ENCODE peak calls at places on chromosomes 5 and 9, in ten cellular contexts. B, X, M, Z, U, K, E, P, V and S are unnamed samples. For H3K4me1, the result is how much of the 10 kb centered on the place peaks cover.

GRCh38 chr9:133351908-133352634 is 4.1 kb downstream of the RPL7A start:
- DNase-seq in E (peak), V (no peak), U (no peak), X (peak), M (no peak), B (no peak), P (no peak), Z (no peak), K (peak), S (peak)

GRCh38 chr9:78253285-78253684 is 17.4 kb downstream of the CEP78 start:
- DNase-seq in X (no peak), E (no peak), Z (no peak), P (no peak), U (no peak), V (no peak), M (no peak), B (no peak), K (no peak), S (no peak)

GRCh38 chr5:12662545-12663314 is 758.5 kb upstream of the CTNND2 start:
- DNase-seq in V (no peak), Z (no peak), U (no peak), K (no peak), X (no peak), B (no peak), P (no peak), E (peak), M (no peak), S (peak)

GRCh38 chr9:98034593-98035546 is 21.7 kb upstream of the NANS start:
- DNase-seq in Z (peak), X (peak), K (peak), E (peak), U (peak), V (peak), P (peak), M (peak), B (peak), S (peak)

GRCh38 chr5:53373420-53374188 is 106.8 kb upstream of the FST start:
- DNase-seq in E (no peak), M (no peak), U (no peak), P (no peak), K (no peak), Z (no peak), B (no peak), V (no peak), X (no peak), S (no peak)

GRCh38 chr9:81266086-81266485 is 423.3 kb downstream of the TLE1 start:
- DNase-seq in Z (no peak), M (no peak), V (no peak), X (no peak), B (no peak), E (no peak), P (no peak), U (no peak), K (no peak), S (no peak)

GRCh38 chr9:82912639-82913038 is 150.3 kb downstream of the RASEF start:
- DNase-seq in X (peak), U (no peak), B (no peak), V (no peak), K (no peak), Z (no peak), M (no peak), P (no peak), E (peak), S (no peak)

GRCh38 chr9:119156354-119156753 is 212.9 kb downstream of the BRINP1 start:
- DNase-seq in B (no peak), M (no peak), Z (no peak), V (no peak), P (no peak), U (no peak), E (no peak), K (no peak), X (no peak), S (no peak)

GRCh38 chr5:127833999-127834953 is 131.1 kb downstream of the CCDC192 start:
- DNase-seq in U (no peak), P (no peak), K (no peak), X (peak), B (no peak), E (no peak), Z (no peak), M (no peak), V (no peak), S (no peak)

GRCh38 chr5:80246995-80247729 is 8.7 kb downstream of the SERINC5 start:
- DNase-seq in V (peak), B (peak), X (peak), P (no peak), K (no peak), Z (no peak), M (no peak), U (peak), E (peak), S (peak)

GRCh38 chr5:134534726-134535110 is 9.2 kb downstream of the JADE2 start:
- DNase-seq in M (no peak), K (no peak), Z (no peak), P (no peak), U (no peak), E (no peak), B (no peak), V (no peak), X (no peak), S (peak)

GRCh38 chr5:43152946-43153345 is 32.2 kb downstream of the ZNF131 start:
- DNase-seq in V (no peak), P (no peak), Z (no peak), X (no peak), B (no peak), K (no peak), E (no peak), M (no peak), U (no peak), S (no peak)

GRCh38 chr5:132905938-132906337 is 32.5 kb downstream of the LEAP2 start:
- DNase-seq in V (no peak), X (no peak), Z (no peak), P (no peak), E (peak), M (no peak), U (no peak), K (no peak), B (no peak), S (no peak)

GRCh38 chr5:179268399-179268952 is 76.8 kb downstream of the ADAMTS2 start:
- DNase-seq in M (no peak), Z (no peak), K (no peak), P (no peak), X (no peak), V (no peak), B (peak), E (no peak), U (no peak), S (peak)
- H3K4me1 ChIP-seq in M (under half), Z (under half), K (under half), P (under half), X (under half), V (under half), B (under half), E (under half), U (under half), S (under half)

GRCh38 chr9:120917285-120917684 is 9.3 kb downstream of the TRAF1 start:
- DNase-seq in K (no peak), V (no peak), P (no peak), B (no peak), Z (no peak), U (no peak), X (no peak), E (no peak), M (no peak), S (no peak)

GRCh38 chr9:120919639-120920494 is 6.7 kb downstream of the TRAF1 start:
- DNase-seq in B (no peak), X (no peak), U (no peak), K (no peak), V (no peak), Z (no peak), M (no peak), E (no peak), P (no peak), S (no peak)

GRCh38 chr9:120920495-120921178 is 6.0 kb downstream of the TRAF1 start:
- DNase-seq in K (no peak), Z (no peak), B (no peak), U (no peak), E (no peak), P (no peak), X (no peak), V (no peak), M (no peak), S (no peak)

GRCh38 chr9:120917989-120918630 is 8.5 kb downstream of the TRAF1 start:
- DNase-seq in B (no peak), V (no peak), K (no peak), M (no peak), U (no peak), P (no peak), E (no peak), Z (no peak), X (no peak), S (no peak)

DNA sequence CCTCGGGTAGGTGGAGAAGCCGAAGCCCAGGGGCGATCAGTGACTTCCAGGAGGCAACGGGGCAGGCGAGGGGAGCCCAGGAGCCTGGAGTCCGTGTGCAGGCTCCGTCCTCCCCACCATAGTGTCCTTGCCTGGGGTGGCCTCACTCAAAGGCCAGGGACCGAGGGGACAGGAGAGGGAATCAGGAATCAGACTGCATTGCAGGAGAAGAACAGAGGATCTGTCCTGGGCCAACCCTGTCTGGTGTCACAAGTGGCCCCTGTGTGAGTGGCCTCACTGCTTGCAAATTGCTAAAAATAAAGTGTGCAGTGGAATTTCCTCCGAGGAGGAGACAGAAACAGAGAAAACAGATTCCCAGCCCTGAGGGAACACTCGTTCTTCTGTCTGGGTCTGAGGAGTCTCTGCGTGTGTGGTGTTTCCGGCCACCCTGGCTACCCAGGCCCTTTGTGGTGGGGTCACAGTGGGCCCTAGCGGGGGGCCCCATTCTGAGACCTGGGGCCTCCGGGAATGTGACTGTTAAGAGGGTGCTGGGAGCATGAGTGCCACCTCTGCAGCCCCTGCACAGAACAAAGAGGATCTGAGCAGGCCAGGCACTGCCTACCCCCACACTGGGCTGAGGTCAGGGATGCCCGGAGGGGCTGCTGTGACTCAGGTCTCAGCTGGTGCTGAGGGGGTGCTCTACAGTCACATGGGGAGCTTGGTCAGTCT is 7.5 kb downstream of the TRAF1 start:
- DNase-seq in X (no peak), B (no peak), Z (no peak), E (no peak), M (no peak), U (no peak), K (no peak), P (no peak), V (no peak), S (no peak)
- H3K4me3 ChIP-seq in X (no peak), B (no peak), Z (no peak), E (no peak), M (peak), U (no peak), K (no peak), P (peak), V (no peak), S (no peak)

GRCh38 chr5:156529902-156530301 is 202.9 kb downstream of the SGCD start:
- DNase-seq in P (no peak), M (no peak), X (no peak), B (no peak), V (no peak), K (no peak), Z (no peak), E (no peak), U (no peak), S (no peak)
- H3K27ac ChIP-seq in P (no peak), M (no peak), X (no peak), B (no peak), V (no peak), K (no peak), Z (no peak), E (no peak), U (no peak), S (no peak)

GRCh38 chr5:60404171-60404570 is 295.8 kb downstream of the DEPDC1B start:
- DNase-seq in U (no peak), P (no peak), M (no peak), Z (no peak), B (no peak), K (no peak), V (no peak), X (no peak), E (no peak), S (no peak)

GRCh38 chr5:60403343-60404006 is 296.5 kb downstream of the DEPDC1B start:
- DNase-seq in B (no peak), Z (no peak), K (no peak), X (no peak), V (no peak), U (no peak), E (no peak), P (no peak), M (no peak), S (no peak)

GRCh38 chr5:60399507-60399906 is 300.5 kb downstream of the DEPDC1B start:
- DNase-seq in Z (no peak), X (no peak), M (no peak), E (no peak), V (no peak), K (no peak), B (no peak), U (no peak), P (no peak), S (no peak)

DNA sequence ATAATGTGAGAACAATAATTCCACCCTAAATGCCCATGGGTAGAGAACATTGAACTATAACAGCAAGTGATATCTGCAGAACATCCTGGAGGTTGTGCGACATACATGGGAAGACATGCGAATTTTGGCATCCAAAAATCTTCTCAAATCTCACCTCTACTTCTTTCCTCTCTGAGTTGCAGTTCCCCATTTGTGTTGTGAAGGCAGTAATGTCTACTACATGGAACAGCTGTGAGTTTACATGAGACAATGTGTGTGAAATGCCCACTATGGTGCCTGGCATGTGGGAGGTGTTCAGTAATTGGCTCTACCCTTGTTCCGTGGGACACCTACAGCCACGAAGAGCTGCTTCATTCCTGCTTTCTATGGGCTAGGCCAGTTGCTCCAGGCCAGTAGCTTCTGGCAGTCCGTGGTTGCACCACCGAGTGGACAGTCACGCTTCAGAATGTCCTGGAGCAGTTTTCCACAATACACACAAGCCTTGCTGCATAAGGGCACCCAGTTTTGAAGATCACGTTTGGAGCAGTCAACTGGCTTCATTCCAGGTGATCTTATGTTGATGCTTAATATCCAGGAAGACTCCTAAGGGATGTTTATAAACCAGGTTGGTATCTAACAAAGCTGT is 297.7 kb downstream of the DEPDC1B start:
- DNase-seq in X (no peak), U (no peak), V (no peak), Z (no peak), B (no peak), E (no peak), M (no peak), K (no peak), P (no peak), S (no peak)
- H3K4me1 ChIP-seq in X (under half), U (under half), V (under half), Z (under half), B (under half), E (under half), M (under half), K (under half), P (under half), S (under half)